ENCODE peak calls at places on chromosomes 3 and 15, in six cellular contexts. Q is IMR-90, F is neuronal stem cell, N is mesenchymal stem cell, E is H9, B is H1. J is an unnamed sample.

GRCh38 chr3:4979401-4980228 is at the start of gene BHLHE40:
- DNase-seq in Q (no peak), F (no peak), N (no peak), E (no peak), B (no peak), J (no peak)

GRCh38 chr15:88872106-88872505 is 23.2 kb downstream of the HAPLN3 start:
- DNase-seq in Q (no peak), F (no peak), N (no peak), E (no peak), B (no peak), J (no peak)

GRCh38 chr15:43150171-43150929 is 17.0 kb downstream of the TMEM62 start:
- DNase-seq in Q (peak; percentile 98), F (no peak), N (peak; percentile 99), E (no peak), B (no peak), J (peak; percentile 65)

GRCh38 chr15:31325432-31325975 is 1.1 kb upstream of the KLF13 start:
- DNase-seq in Q (peak; percentile 6), F (no peak), N (no peak), E (no peak), B (no peak), J (peak; percentile 29)

GRCh38 chr3:13416002-13416793 is 3.9 kb downstream of the NUP210 start:
- DNase-seq in Q (no peak), F (no peak), N (no peak), E (peak; percentile 60), B (no peak), J (peak; percentile 33)

GRCh38 chr15:89820651-89821611 is 6.3 kb upstream of the ANPEP start:
- DNase-seq in Q (peak; percentile 86), F (no peak), N (no peak), E (no peak), B (no peak), J (no peak)

GRCh38 chr15:89401636-89402252 is 67.1 kb upstream of the POLG start:
- DNase-seq in Q (peak; percentile 85), F (no peak), N (peak; percentile 87), E (no peak), B (no peak), J (no peak)

GRCh38 chr3:139757448-139758030 is 79.8 kb upstream of the NMNAT3 start:
- DNase-seq in Q (no peak), F (no peak), N (no peak), E (no peak), B (no peak), J (peak; percentile 29)

GRCh38 chr15:29945943-29946591 is 123.8 kb upstream of the TJP1 start:
- DNase-seq in Q (peak; percentile 58), F (no peak), N (no peak), E (no peak), B (no peak), J (no peak)

GRCh38 chr15:40793216-40793989 is 13.5 kb upstream of the ZFYVE19 start:
- DNase-seq in Q (peak; percentile 98), F (no peak), N (peak; percentile 89), E (no peak), B (no peak), J (no peak)

GRCh38 chr3:45084820-45085816 is 59.0 kb downstream of the CLEC3B start:
- DNase-seq in Q (peak; percentile 97), F (no peak), N (peak; percentile 92), E (no peak), B (no peak), J (no peak)

GRCh38 chr15:81785181-81785580 is 260.6 kb downstream of the MEX3B start:
- DNase-seq in Q (no peak), F (no peak), N (no peak), E (no peak), B (no peak), J (no peak)

GRCh38 chr3:123419156-123419849 is 29.6 kb downstream of the ADCY5 start:
- DNase-seq in Q (no peak), F (no peak), N (no peak), E (no peak), B (no peak), J (no peak)

GRCh38 chr3:190224466-190225185 is 97.6 kb downstream of the CLDN1 start:
- DNase-seq in Q (no peak), F (no peak), N (no peak), E (no peak), B (no peak), J (no peak)

GRCh38 chr15:63312286-63312685 is 34.9 kb downstream of the APH1B start:
- DNase-seq in Q (no peak), F (no peak), N (no peak), E (no peak), B (no peak), J (peak; percentile 42)

GRCh38 chr3:142501004-142501926 is 53.4 kb upstream of the XRN1 start:
- DNase-seq in Q (peak; percentile 89), F (no peak), N (peak; percentile 68), E (no peak), B (no peak), J (no peak)

GRCh38 chr3:60160105-60160791 is 1091.0 kb downstream of the FHIT start:
- DNase-seq in Q (no peak), F (no peak), N (no peak), E (no peak), B (no peak), J (no peak)

GRCh38 chr15:92807971-92808571 is 92.1 kb upstream of the CHD2 start:
- DNase-seq in Q (no peak), F (no peak), N (peak; percentile 51), E (no peak), B (no peak), J (peak; percentile 61)

GRCh38 chr15:96254168-96254567 is 76.3 kb upstream of the NR2F2 start:
- DNase-seq in Q (no peak), F (no peak), N (no peak), E (no peak), B (no peak), J (peak; percentile 38)

GRCh38 chr3:108673988-108674661 is 83.1 kb downstream of the RETNLB start:
- DNase-seq in Q (no peak), F (no peak), N (no peak), E (no peak), B (no peak), J (no peak)

GRCh38 chr3:152384412-152384811 is 115.7 kb downstream of the MBNL1 start:
- DNase-seq in Q (no peak), F (no peak), N (no peak), E (no peak), B (no peak), J (no peak)

GRCh38 chr15:60315878-60316277 is 81.9 kb downstream of the ANXA2 start:
- DNase-seq in Q (no peak), F (no peak), N (no peak), E (no peak), B (no peak), J (no peak)

GRCh38 chr3:58526124-58526957 is 10.6 kb downstream of the ACOX2 start:
- DNase-seq in Q (peak; percentile 94), F (no peak), N (peak; percentile 89), E (no peak), B (peak; percentile 23), J (peak; percentile 81)

GRCh38 chr3:34109846-34110245 is 311.4 kb downstream of the PDCD6IP start:
- DNase-seq in Q (no peak), F (no peak), N (no peak), E (no peak), B (no peak), J (no peak)

GRCh38 chr3:160129459-160130061 is 95.7 kb upstream of the C3orf80 start:
- DNase-seq in Q (peak; percentile 97), F (no peak), N (peak; percentile 97), E (no peak), B (no peak), J (no peak)

GRCh38 chr3:114365268-114365667 is 71.4 kb downstream of the TIGIT start:
- DNase-seq in Q (peak; percentile 19), F (no peak), N (peak; percentile 21), E (no peak), B (no peak), J (no peak)

GRCh38 chr3:46422617-46423016 is 15.6 kb downstream of the CCRL2 start:
- DNase-seq in Q (peak; percentile 13), F (no peak), N (no peak), E (no peak), B (no peak), J (no peak)

GRCh38 chr3:180180795-180181194 is 144.1 kb upstream of the PEX5L start:
- DNase-seq in Q (peak; percentile 36), F (no peak), N (no peak), E (no peak), B (no peak), J (no peak)

GRCh38 chr3:191141728-191142127 is 57.3 kb upstream of the OSTN start:
- DNase-seq in Q (peak; percentile 94), F (no peak), N (peak; percentile 76), E (no peak), B (no peak), J (no peak)

DNA sequence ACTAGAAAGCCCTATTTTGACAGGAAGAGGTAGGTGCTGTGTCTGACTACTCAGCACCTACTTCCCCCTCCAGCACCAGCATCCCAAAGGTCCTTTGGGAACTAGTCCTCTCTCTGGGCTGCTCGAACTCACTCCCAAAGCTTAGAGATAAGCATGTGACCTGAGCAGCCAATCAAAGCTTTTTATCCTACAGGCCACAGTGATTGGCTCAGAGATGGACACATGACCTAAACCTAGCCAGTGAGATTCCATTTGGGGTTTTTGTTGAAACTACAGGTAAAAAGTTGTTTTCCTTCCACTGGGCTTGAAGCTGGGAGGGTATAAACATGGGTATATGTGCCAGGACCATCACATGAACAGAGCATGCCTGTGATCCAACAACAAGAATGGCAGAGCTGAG is 186.5 kb upstream of the PPP2R3A start:
- DNase-seq in Q (no peak), F (no peak), N (no peak), E (no peak), B (no peak), J (no peak)
- H2BK15ac ChIP-seq in Q (no peak overlapping the region), F (no peak overlapping the region), N (no peak overlapping the region), E (no peak overlapping the region), B (no peak overlapping the region), J (no peak overlapping the region)

DNA sequence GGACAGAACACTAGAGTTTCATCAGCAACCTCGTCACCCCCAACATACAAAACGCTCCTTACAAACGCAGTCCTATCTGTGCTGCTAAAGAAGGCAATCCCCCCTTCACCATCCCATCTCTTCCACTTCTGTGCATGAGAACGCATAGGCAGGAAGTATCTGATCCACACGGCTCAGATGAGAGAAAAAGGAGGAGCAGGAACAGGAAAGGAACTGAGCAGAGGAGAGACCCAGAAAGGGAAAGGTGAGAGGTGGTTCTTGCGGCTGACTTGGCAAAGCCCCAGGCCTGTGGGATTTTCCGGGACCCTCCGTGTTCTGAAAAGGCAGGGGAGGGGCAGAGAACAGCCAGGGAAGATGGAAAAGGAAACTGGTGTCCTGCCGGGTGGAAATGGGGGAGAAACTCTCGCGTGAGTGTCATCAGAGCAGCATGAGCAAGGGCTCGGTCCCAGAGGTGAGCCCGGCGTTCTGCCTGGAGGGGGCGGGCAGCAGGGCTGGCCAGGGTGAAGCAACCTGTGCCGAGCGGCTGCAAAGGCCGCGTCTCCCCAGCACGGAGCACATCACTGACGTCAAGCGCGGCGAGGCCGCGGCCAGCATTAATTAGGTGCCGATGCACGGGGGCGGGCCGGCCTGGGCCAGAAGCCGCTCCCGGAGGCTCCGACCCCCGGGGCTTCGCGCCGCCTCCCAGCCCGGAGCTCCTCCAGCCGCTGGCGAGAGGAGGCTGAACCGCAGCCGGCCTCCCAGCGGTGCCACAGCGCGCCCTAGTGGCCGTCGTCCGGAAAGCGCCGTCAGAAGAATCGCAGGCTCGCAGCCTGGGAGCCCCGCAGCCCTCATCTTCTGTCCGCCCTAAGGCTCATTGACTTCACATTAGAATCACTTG is 35.8 kb downstream of the CPN2 start:
- DNase-seq in Q (peak; percentile 63), F (peak; percentile 91), N (peak; percentile 88), E (peak; percentile 90), B (peak; percentile 77), J (peak; percentile 93)
- H2BK5ac ChIP-seq in Q (no peak overlapping the region), F (peak overlapping the region; percentile 35), N (no peak overlapping the region), E (no peak overlapping the region), B (peak overlapping the region; percentile 74), J (peak overlapping the region; percentile 27)

GRCh38 chr15:37143351-37143750 is 43.0 kb upstream of the MEIS2 start:
- DNase-seq in Q (no peak), F (no peak), N (no peak), E (no peak), B (no peak), J (peak; percentile 41)
- H2BK15ac ChIP-seq in Q (no peak overlapping the region), F (no peak overlapping the region), N (no peak overlapping the region), E (no peak overlapping the region), B (no peak overlapping the region), J (no peak overlapping the region)

GRCh38 chr15:52144656-52145055 is 32.1 kb upstream of the BCL2L10 start:
- DNase-seq in Q (peak; percentile 55), F (no peak), N (peak; percentile 89), E (no peak), B (no peak), J (peak; percentile 37)
- H2BK5ac ChIP-seq in Q (peak overlapping the region; percentile 78), F (no peak overlapping the region), N (peak overlapping the region; percentile 9), E (no peak overlapping the region), B (no peak overlapping the region), J (no peak overlapping the region)